ENCODE peak calls at places on chromosomes 3 and 15, in five cellular contexts. One of them, this sample, is unnamed.

GRCh38 chr3:2420919-2421318 is 322.3 kb downstream of the CNTN4 start:
- DNase-seq in adrenal gland: no peak
- DNase-seq in ovary: no peak
- DNase-seq in transverse colon: no peak
- DNase-seq in tibial nerve: no peak
- DNase-seq in this sample: no peak

GRCh38 chr15:66390670-66391069 is 4.0 kb downstream of the MAP2K1 start:
- DNase-seq in tibial nerve: no peak
- DNase-seq in adrenal gland: no peak
- DNase-seq in ovary: no peak
- DNase-seq in transverse colon: peak; percentile 23
- DNase-seq in this sample: no peak

GRCh38 chr15:73688455-73688854 is 4.3 kb downstream of the CD276 start:
- DNase-seq in tibial nerve: no peak
- DNase-seq in adrenal gland: peak; percentile 90
- DNase-seq in ovary: no peak
- DNase-seq in transverse colon: no peak
- DNase-seq in this sample: no peak

GRCh38 chr3:140595295-140595694 is 82.6 kb upstream of the TRIM42 start:
- DNase-seq in tibial nerve: no peak
- DNase-seq in ovary: no peak
- DNase-seq in adrenal gland: peak; percentile 22
- DNase-seq in transverse colon: no peak
- DNase-seq in this sample: no peak

GRCh38 chr15:62163847-62164499 is 1.1 kb downstream of the C2CD4B start:
- DNase-seq in transverse colon: peak; percentile 14
- DNase-seq in adrenal gland: no peak
- DNase-seq in tibial nerve: no peak
- DNase-seq in ovary: no peak
- DNase-seq in this sample: no peak

GRCh38 chr3:101722394-101723173 is 1.8 kb upstream of the CEP97 start:
- DNase-seq in ovary: peak; percentile 44
- DNase-seq in adrenal gland: peak; percentile 37
- DNase-seq in transverse colon: no peak
- DNase-seq in tibial nerve: no peak
- DNase-seq in this sample: no peak

GRCh38 chr3:50336452-50337174 is 4.0 kb downstream of the RASSF1 start:
- DNase-seq in transverse colon: no peak
- DNase-seq in ovary: no peak
- DNase-seq in adrenal gland: no peak
- DNase-seq in tibial nerve: no peak
- DNase-seq in this sample: no peak

GRCh38 chr15:28103831-28104230 is 4.7 kb upstream of the OCA2 start:
- DNase-seq in tibial nerve: no peak
- DNase-seq in adrenal gland: no peak
- DNase-seq in transverse colon: no peak
- DNase-seq in ovary: no peak
- DNase-seq in this sample: no peak

GRCh38 chr3:177537612-177538011 is 340.3 kb upstream of the TBL1XR1 start:
- DNase-seq in ovary: no peak
- DNase-seq in tibial nerve: no peak
- DNase-seq in transverse colon: no peak
- DNase-seq in adrenal gland: no peak
- DNase-seq in this sample: no peak

GRCh38 chr3:45178131-45179023 is 32.2 kb upstream of the CDCP1 start:
- DNase-seq in tibial nerve: no peak
- DNase-seq in adrenal gland: no peak
- DNase-seq in transverse colon: no peak
- DNase-seq in ovary: no peak
- DNase-seq in this sample: no peak

GRCh38 chr3:130737622-130738021 is 9.0 kb downstream of the PIK3R4 start:
- DNase-seq in ovary: no peak
- DNase-seq in transverse colon: no peak
- DNase-seq in tibial nerve: no peak
- DNase-seq in adrenal gland: no peak
- DNase-seq in this sample: no peak

GRCh38 chr15:66635006-66635405 is 67.0 kb upstream of the SMAD6 start:
- DNase-seq in tibial nerve: no peak
- DNase-seq in ovary: no peak
- DNase-seq in adrenal gland: no peak
- DNase-seq in transverse colon: no peak
- DNase-seq in this sample: no peak

GRCh38 chr15:76289582-76289981 is 21.7 kb downstream of the ETFA start:
- DNase-seq in tibial nerve: no peak
- DNase-seq in adrenal gland: no peak
- DNase-seq in ovary: no peak
- DNase-seq in transverse colon: no peak
- DNase-seq in this sample: no peak

GRCh38 chr3:50345586-50345985 is at the start of gene ZMYND10:
- DNase-seq in ovary: peak; percentile 80
- DNase-seq in transverse colon: peak; percentile 78
- DNase-seq in adrenal gland: peak; percentile 53
- DNase-seq in tibial nerve: no peak
- DNase-seq in this sample: peak; percentile 73

GRCh38 chr3:128318275-128318920 is 148.3 kb downstream of the DNAJB8 start:
- DNase-seq in tibial nerve: no peak
- DNase-seq in transverse colon: no peak
- DNase-seq in ovary: peak; percentile 25
- DNase-seq in adrenal gland: peak; percentile 4
- DNase-seq in this sample: no peak

GRCh38 chr3:189292667-189293478 is 121.1 kb downstream of the TPRG1 start:
- DNase-seq in tibial nerve: no peak
- DNase-seq in ovary: no peak
- DNase-seq in adrenal gland: no peak
- DNase-seq in transverse colon: peak; percentile 10
- DNase-seq in this sample: no peak

GRCh38 chr3:123656241-123656640 is 71.4 kb upstream of the HACD2 start:
- DNase-seq in transverse colon: no peak
- DNase-seq in adrenal gland: no peak
- DNase-seq in tibial nerve: no peak
- DNase-seq in ovary: no peak
- DNase-seq in this sample: no peak

GRCh38 chr3:105653868-105654267 is 214.9 kb downstream of the CBLB start:
- DNase-seq in transverse colon: no peak
- DNase-seq in tibial nerve: no peak
- DNase-seq in adrenal gland: no peak
- DNase-seq in ovary: no peak
- DNase-seq in this sample: no peak

GRCh38 chr3:51718547-51719412 is 11.9 kb downstream of the GRM2 start:
- DNase-seq in adrenal gland: peak; percentile 75
- DNase-seq in ovary: peak; percentile 21
- DNase-seq in transverse colon: peak; percentile 73
- DNase-seq in tibial nerve: no peak
- DNase-seq in this sample: peak; percentile 52

GRCh38 chr3:195549931-195550519 is 6.9 kb upstream of the PPP1R2 start:
- DNase-seq in adrenal gland: no peak
- DNase-seq in transverse colon: peak; percentile 72
- DNase-seq in tibial nerve: no peak
- DNase-seq in ovary: no peak
- DNase-seq in this sample: peak; percentile 32

GRCh38 chr3:139506792-139507191 is 30.5 kb upstream of the RBP2 start:
- DNase-seq in transverse colon: no peak
- DNase-seq in ovary: no peak
- DNase-seq in adrenal gland: no peak
- DNase-seq in tibial nerve: no peak
- DNase-seq in this sample: no peak

GRCh38 chr3:114274929-114275328 is 18.9 kb upstream of the TIGIT start:
- DNase-seq in tibial nerve: no peak
- DNase-seq in adrenal gland: no peak
- DNase-seq in ovary: no peak
- DNase-seq in transverse colon: no peak
- DNase-seq in this sample: no peak

GRCh38 chr15:48996276-48996675 is 32.6 kb upstream of the SHC4 start:
- DNase-seq in ovary: no peak
- DNase-seq in adrenal gland: no peak
- DNase-seq in transverse colon: no peak
- DNase-seq in tibial nerve: no peak
- DNase-seq in this sample: no peak

GRCh38 chr3:4493931-4494806 is 1.0 kb downstream of the ITPR1 start:
- DNase-seq in adrenal gland: peak; percentile 52
- DNase-seq in tibial nerve: no peak
- DNase-seq in transverse colon: peak; percentile 19
- DNase-seq in ovary: peak; percentile 60
- DNase-seq in this sample: peak; percentile 57

GRCh38 chr15:36161781-36162212 is 417.6 kb upstream of the CDIN1 start:
- DNase-seq in ovary: no peak
- DNase-seq in tibial nerve: peak; percentile 15
- DNase-seq in adrenal gland: no peak
- DNase-seq in transverse colon: no peak
- DNase-seq in this sample: peak; percentile 38

GRCh38 chr3:178646205-178646604 is 110.0 kb downstream of the KCNMB2 start:
- DNase-seq in ovary: no peak
- DNase-seq in tibial nerve: no peak
- DNase-seq in transverse colon: no peak
- DNase-seq in adrenal gland: no peak
- DNase-seq in this sample: no peak

GRCh38 chr3:164779816-164780215 is 298.5 kb downstream of the SI start:
- DNase-seq in adrenal gland: no peak
- DNase-seq in tibial nerve: no peak
- DNase-seq in ovary: no peak
- DNase-seq in transverse colon: no peak
- DNase-seq in this sample: no peak

GRCh38 chr3:170058127-170058526 is 20.3 kb downstream of the GPR160 start:
- DNase-seq in adrenal gland: no peak
- DNase-seq in tibial nerve: no peak
- DNase-seq in transverse colon: no peak
- DNase-seq in ovary: no peak
- DNase-seq in this sample: no peak

GRCh38 chr3:183515968-183516851 is 39.3 kb downstream of the KLHL6 start:
- DNase-seq in tibial nerve: no peak
- DNase-seq in transverse colon: peak; percentile 59
- DNase-seq in adrenal gland: no peak
- DNase-seq in ovary: no peak
- DNase-seq in this sample: no peak

DNA sequence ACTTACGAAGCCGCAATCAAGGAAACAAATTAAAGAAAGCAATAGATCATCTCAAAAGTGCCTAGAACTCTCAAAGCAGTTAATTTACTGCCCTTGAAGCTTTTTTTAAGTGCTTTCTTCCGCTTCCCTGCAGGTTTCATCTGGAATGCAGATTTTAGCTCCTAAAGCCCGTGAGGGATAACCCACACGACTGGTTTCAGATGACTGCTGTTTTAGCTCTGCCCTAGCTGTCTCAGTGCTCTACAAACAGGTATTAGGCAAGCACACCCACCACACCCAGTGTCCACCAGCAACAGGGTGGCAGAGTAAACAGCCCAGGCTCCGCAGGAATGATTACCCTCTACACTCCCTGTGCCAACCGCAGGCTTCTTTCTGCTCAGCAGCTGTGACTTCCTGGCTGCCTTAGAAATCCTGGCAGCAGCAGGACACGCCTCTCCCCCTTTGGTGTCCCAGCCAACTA is 126.0 kb downstream of the FMN1 start:
- DNase-seq in transverse colon: peak; percentile 87
- DNase-seq in tibial nerve: no peak
- DNase-seq in adrenal gland: no peak
- DNase-seq in ovary: no peak
- DNase-seq in this sample: peak; percentile 46
- H3K27ac ChIP-seq in transverse colon: peak overlapping the region; percentile 89
- H3K27ac ChIP-seq in tibial nerve: no peak overlapping the region
- H3K27ac ChIP-seq in adrenal gland: peak overlapping the region; percentile 29
- H3K27ac ChIP-seq in ovary: no peak overlapping the region
- H3K27ac ChIP-seq in this sample: no peak overlapping the region

DNA sequence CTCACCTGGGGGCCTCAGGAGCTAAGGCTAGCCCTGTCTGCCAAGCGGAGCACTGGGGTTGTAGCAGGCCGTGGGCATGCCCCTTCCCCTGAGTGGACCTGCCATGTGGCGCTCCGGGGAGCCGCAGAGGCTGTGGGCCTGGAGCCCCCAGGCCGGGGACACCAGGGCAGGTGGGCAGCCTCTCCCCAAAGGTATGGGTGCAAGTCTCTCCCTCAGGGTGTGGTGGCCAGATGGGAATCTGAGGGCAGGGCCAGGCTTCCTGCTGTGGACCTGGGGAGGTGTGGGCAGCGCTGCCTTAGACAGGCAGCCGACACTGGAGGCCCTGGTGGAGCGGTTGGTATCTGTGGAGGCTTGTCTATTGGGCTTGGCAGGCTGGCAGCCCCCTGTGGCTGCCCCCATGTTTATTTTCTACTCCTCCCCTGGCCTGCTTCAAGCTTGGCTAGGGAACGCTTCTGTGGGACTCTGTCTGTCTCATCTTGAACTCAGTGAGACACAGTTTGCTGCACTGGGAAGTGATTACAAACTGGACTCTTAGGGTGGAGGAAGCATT is 5.9 kb downstream of the ACVR2B start:
- DNase-seq in tibial nerve: no peak
- DNase-seq in adrenal gland: no peak
- DNase-seq in transverse colon: no peak
- DNase-seq in ovary: no peak
- DNase-seq in this sample: no peak
- TF ChIP-seq POLR2A in tibial nerve: no peak
- TF ChIP-seq POLR2A in adrenal gland: no peak
- TF ChIP-seq POLR2A in transverse colon: no peak
- TF ChIP-seq POLR2A in ovary: no peak
- TF ChIP-seq POLR2A in this sample: no peak

GRCh38 chr3:26089249-26089648 is 299.4 kb downstream of the OXSM start:
- DNase-seq in adrenal gland: no peak
- DNase-seq in transverse colon: no peak
- DNase-seq in ovary: no peak
- DNase-seq in tibial nerve: no peak
- DNase-seq in this sample: no peak

GRCh38 chr3:26087751-26088150 is 297.9 kb downstream of the OXSM start:
- DNase-seq in ovary: no peak
- DNase-seq in adrenal gland: no peak
- DNase-seq in tibial nerve: no peak
- DNase-seq in transverse colon: no peak
- DNase-seq in this sample: no peak

GRCh38 chr3:26084629-26085028 is 294.7 kb downstream of the OXSM start:
- DNase-seq in transverse colon: no peak
- DNase-seq in tibial nerve: no peak
- DNase-seq in adrenal gland: no peak
- DNase-seq in ovary: no peak
- DNase-seq in this sample: no peak

GRCh38 chr3:26091096-26091495 is 301.2 kb downstream of the OXSM start:
- DNase-seq in transverse colon: no peak
- DNase-seq in tibial nerve: no peak
- DNase-seq in ovary: no peak
- DNase-seq in adrenal gland: no peak
- DNase-seq in this sample: no peak

GRCh38 chr3:26090589-26090988 is 300.7 kb downstream of the OXSM start:
- DNase-seq in adrenal gland: no peak
- DNase-seq in transverse colon: no peak
- DNase-seq in tibial nerve: no peak
- DNase-seq in ovary: no peak
- DNase-seq in this sample: no peak
- H3K27ac ChIP-seq in adrenal gland: no peak overlapping the region
- H3K27ac ChIP-seq in transverse colon: no peak overlapping the region
- H3K27ac ChIP-seq in tibial nerve: no peak overlapping the region
- H3K27ac ChIP-seq in ovary: no peak overlapping the region
- H3K27ac ChIP-seq in this sample: peak overlapping the region; percentile 25

DNA sequence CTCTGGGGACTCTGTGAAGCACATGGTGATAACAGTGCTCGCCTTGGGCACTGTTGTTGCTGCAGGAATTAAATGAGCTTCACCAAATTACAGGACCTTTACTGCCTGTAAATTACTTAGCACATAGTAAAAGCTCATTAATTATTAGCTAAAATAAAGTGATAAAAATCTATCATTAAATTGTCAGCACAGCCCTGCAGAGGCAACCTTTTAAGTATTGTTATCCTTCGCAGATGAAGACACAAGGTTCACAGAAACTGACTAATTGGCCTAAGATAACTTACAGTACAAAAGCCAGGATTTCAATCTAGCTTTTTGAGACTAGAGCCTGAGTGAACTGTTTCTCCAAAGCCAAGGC is 96.0 kb downstream of the ST6GAL1 start:
- DNase-seq in tibial nerve: no peak
- DNase-seq in adrenal gland: no peak
- DNase-seq in transverse colon: no peak
- DNase-seq in ovary: no peak
- DNase-seq in this sample: no peak
- TF ChIP-seq POLR2A in tibial nerve: no peak
- TF ChIP-seq POLR2A in adrenal gland: no peak
- TF ChIP-seq POLR2A in transverse colon: no peak
- TF ChIP-seq POLR2A in ovary: no peak
- TF ChIP-seq POLR2A in this sample: no peak

This sample was measured in heart left ventricle.